ENCODE peak calls at places on chromosomes 7 and 10, in four cellular contexts. One of them, this sample, is unnamed.

GRCh38 chr10:111080224-111080623 is 3.4 kb downstream of the ADRA2A start:
- DNase-seq in IMR-90: no peak
- DNase-seq in HepG2: no peak
- DNase-seq in A549: no peak
- DNase-seq in this sample: no peak

GRCh38 chr10:32065871-32066270 is 9.6 kb upstream of the KIF5B start:
- DNase-seq in IMR-90: peak
- DNase-seq in A549: peak
- DNase-seq in HepG2: no peak
- DNase-seq in this sample: no peak

GRCh38 chr7:42237162-42237821 is at the start of gene GLI3:
- DNase-seq in HepG2: no peak
- DNase-seq in IMR-90: peak
- DNase-seq in A549: peak
- DNase-seq in this sample: peak

GRCh38 chr7:84950836-84951235 is 236.0 kb downstream of the SEMA3D start:
- DNase-seq in A549: peak
- DNase-seq in HepG2: no peak
- DNase-seq in IMR-90: peak
- DNase-seq in this sample: no peak

GRCh38 chr10:109616356-109616755 is 307.0 kb downstream of the XPNPEP1 start:
- DNase-seq in IMR-90: no peak
- DNase-seq in A549: no peak
- DNase-seq in HepG2: no peak
- DNase-seq in this sample: no peak

GRCh38 chr7:155418941-155419755 is 38.8 kb upstream of the EN2 start:
- DNase-seq in IMR-90: no peak
- DNase-seq in HepG2: no peak
- DNase-seq in A549: no peak
- DNase-seq in this sample: no peak

GRCh38 chr10:103696411-103697145 is 158.8 kb downstream of the SH3PXD2A start:
- DNase-seq in HepG2: no peak
- DNase-seq in IMR-90: peak
- DNase-seq in A549: peak
- DNase-seq in this sample: peak

GRCh38 chr10:48981310-48981907 is 41.8 kb upstream of the LRRC18 start:
- DNase-seq in IMR-90: peak
- DNase-seq in HepG2: peak
- DNase-seq in A549: peak
- DNase-seq in this sample: peak

GRCh38 chr7:131636092-131636491 is 79.7 kb upstream of the PODXL start:
- DNase-seq in A549: no peak
- DNase-seq in HepG2: no peak
- DNase-seq in IMR-90: no peak
- DNase-seq in this sample: no peak

GRCh38 chr10:112137381-112137987 is 46.1 kb downstream of the GPAM start:
- DNase-seq in HepG2: peak
- DNase-seq in IMR-90: peak
- DNase-seq in A549: peak
- DNase-seq in this sample: peak

GRCh38 chr7:23700058-23700457 is 10.0 kb upstream of the STK31 start:
- DNase-seq in HepG2: no peak
- DNase-seq in A549: no peak
- DNase-seq in IMR-90: no peak
- DNase-seq in this sample: no peak

GRCh38 chr10:97842658-97843295 is 6.9 kb upstream of the GOLGA7B start:
- DNase-seq in HepG2: no peak
- DNase-seq in A549: no peak
- DNase-seq in IMR-90: no peak
- DNase-seq in this sample: no peak

GRCh38 chr7:50449881-50450690 is at the start of gene FIGNL1:
- DNase-seq in IMR-90: peak
- DNase-seq in HepG2: peak
- DNase-seq in A549: peak
- DNase-seq in this sample: peak

GRCh38 chr7:134364619-134365037 is 47.9 kb upstream of the SLC35B4 start:
- DNase-seq in HepG2: peak
- DNase-seq in A549: peak
- DNase-seq in IMR-90: peak
- DNase-seq in this sample: no peak

DNA sequence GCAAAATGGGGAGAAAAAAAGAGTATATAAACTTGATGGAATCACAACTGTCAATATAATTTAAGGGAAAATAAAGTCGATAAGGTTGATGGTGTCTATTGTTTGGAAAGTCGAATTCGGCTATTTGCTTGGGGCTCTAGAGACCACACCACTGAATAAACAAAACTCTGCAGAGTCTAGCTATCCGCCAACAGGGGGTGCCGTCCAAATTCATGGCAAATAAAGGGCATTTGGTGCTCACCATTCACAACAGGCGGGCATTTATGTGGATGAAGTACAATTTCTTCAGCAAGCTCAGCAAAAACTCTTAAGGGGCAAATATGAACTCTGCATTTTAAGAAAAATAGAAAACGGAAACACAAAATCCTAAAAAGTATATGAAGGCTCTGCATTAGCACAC is 23.3 kb downstream of the CD36 start:
- DNase-seq in HepG2: no peak
- DNase-seq in IMR-90: no peak
- DNase-seq in A549: peak
- DNase-seq in this sample: no peak
- TF ChIP-seq MAZ in HepG2: no peak
- TF ChIP-seq MAZ in IMR-90: no peak
- TF ChIP-seq MAZ in A549: no peak
- TF ChIP-seq MAZ in this sample: no peak

GRCh38 chr7:158264881-158265742 is 322.5 kb downstream of the PTPRN2 start:
- DNase-seq in HepG2: no peak
- DNase-seq in IMR-90: no peak
- DNase-seq in A549: no peak
- DNase-seq in this sample: no peak

GRCh38 chr7:158262284-158263109 is 325.1 kb downstream of the PTPRN2 start:
- DNase-seq in HepG2: no peak
- DNase-seq in IMR-90: no peak
- DNase-seq in A549: no peak
- DNase-seq in this sample: no peak

GRCh38 chr7:158265743-158266080 is 321.9 kb downstream of the PTPRN2 start:
- DNase-seq in A549: no peak
- DNase-seq in HepG2: no peak
- DNase-seq in IMR-90: no peak
- DNase-seq in this sample: no peak

GRCh38 chr7:158263110-158263963 is 324.3 kb downstream of the PTPRN2 start:
- DNase-seq in IMR-90: no peak
- DNase-seq in A549: no peak
- DNase-seq in HepG2: peak
- DNase-seq in this sample: no peak

DNA sequence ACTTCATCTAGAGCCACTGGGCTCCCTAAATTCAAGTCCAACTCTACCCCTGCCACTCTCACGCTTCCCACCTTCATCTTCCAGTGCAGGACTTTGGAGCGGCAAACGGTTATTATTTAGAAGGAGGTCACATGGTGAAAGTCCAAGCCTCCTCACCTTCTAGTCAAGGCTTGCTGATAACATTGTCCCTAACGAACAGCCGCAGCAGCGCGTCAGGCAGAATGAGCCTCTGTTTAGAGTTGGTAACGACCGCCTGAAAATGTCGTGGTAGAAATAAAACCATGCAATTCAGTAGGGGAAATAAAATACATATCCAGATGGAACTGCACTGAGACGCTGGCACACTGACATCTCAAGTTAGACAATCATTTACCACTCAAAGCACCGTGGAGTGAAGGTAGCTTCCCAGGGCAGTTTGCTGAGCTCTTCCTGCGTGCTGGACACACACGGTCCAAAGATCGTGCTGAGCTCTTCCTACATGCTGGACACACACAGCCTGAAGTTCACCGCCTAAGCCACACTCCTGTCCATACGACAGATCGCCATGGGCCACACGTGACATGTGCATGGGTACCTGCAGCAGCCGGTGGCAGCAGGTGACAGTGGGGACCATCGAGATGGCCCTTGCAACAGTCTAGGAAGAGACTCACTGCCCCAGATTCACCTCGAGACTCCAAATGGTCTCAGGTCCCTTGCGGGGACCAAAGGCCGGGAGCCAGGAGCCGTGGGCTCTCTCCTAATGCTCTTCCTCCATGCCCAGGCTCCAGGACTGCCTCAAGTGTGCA is 323.5 kb downstream of the PTPRN2 start:
- DNase-seq in A549: no peak
- DNase-seq in IMR-90: no peak
- DNase-seq in HepG2: peak
- DNase-seq in this sample: no peak
- TF ChIP-seq MAZ in A549: no peak
- TF ChIP-seq MAZ in IMR-90: no peak
- TF ChIP-seq MAZ in HepG2: peak
- TF ChIP-seq MAZ in this sample: no peak

DNA sequence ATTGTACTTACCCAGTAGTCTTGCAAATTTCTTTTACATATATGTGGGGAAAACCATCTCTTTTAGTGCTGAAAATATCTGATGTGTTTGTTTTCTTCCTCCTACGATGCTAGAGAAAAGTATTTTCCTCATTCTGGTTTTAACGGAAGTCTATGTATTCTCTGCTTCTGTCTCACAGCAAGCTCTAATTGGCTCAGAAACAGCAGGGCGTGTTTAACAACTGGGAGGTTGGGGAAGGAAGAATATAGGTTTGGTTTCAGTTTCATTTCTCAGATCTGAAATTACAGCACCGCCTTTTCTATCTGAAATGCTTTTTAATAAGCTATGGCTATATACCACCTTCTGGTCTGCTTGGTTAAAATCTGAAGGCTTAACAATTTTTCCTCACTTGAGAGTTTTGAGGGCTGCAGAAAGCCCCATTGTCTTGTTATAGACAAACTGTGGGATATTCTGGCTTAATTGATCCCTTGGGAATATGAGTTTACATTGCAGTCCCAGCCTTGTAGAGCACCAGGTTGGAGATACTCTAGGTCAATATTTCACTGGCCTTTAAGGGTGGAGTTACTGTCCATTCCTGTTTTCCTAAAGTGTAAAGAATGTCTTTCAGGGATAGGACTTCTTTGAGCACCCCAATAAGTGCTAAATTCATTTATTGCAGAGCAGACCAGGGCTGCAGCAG is at the start of gene SAMD9:
- DNase-seq in A549: peak
- DNase-seq in HepG2: peak
- DNase-seq in IMR-90: peak
- DNase-seq in this sample: peak
- TF ChIP-seq MAZ in A549: no peak
- TF ChIP-seq MAZ in HepG2: no peak
- TF ChIP-seq MAZ in IMR-90: no peak
- TF ChIP-seq MAZ in this sample: no peak

DNA sequence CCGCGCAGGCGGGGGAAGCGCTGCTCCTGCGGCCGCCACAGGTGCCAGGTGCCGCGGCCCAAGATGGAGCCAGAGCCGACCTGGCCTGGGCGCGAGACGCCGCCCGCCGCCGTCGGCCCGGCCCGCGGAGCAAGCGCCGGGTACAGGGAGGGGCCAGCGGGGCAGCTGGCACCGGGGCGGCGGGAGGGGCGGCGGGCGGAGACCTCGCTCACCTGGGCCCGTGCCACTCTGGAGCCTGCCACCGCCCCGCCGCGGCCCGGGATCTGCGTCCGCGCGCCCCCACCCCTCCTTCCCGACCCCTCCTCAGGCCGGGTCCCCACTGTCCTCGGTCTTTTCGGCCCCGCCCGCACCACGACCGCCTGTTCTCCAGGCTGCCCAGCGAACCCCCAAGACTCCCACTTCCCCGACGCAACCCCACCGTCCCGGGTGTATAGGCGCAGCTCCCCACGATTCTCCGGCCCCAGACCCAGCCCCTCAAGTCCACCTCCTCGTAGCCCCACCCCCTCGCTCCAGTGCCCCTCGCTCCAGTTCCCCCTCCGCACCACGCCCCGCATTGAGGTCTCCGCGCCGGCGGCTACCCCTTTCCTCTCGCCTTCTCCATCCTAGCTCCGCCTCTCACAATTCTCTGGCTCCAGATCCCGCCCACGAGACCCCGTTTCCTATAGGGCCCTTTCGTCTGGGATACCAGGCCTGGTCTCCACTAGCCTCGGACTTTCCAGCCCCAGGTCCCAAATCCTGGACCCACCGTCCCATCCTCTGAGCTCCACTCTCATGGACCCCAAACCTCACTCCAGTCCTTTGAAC is at the start of gene GPRIN2:
- DNase-seq in HepG2: no peak
- DNase-seq in A549: no peak
- DNase-seq in IMR-90: no peak
- DNase-seq in this sample: no peak
- TF ChIP-seq MAZ in HepG2: no peak
- TF ChIP-seq MAZ in A549: no peak
- TF ChIP-seq MAZ in IMR-90: no peak
- TF ChIP-seq MAZ in this sample: no peak

DNA sequence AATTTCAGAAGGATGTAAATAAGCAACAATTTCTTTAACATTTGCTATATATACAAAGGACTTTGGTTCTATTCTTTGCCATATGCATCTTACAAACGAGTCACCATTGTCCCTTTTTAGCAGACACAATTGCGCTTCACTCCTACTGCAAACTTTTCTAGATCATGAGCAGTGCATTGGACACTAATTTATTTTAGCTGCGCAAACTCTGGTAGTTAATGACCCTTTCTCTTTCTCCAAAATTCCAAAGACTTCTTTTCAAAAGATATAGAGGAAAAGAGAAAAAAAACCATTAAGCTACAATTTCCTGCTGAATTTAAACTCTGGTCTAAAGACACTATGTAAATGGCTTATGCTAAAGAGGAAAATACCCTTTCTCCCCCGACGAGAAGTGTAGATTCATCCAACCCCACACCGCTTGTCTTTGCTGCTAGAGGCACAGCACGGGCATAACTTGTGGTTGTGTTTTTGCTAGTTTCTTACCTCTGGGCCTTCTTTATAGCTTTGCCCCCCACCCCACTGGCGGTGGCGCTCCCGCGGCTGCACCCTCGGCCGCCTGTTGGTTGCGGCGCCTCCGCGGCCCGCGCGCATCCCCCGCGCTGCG is 84.0 kb downstream of the SNX10 start:
- DNase-seq in HepG2: no peak
- DNase-seq in A549: no peak
- DNase-seq in IMR-90: no peak
- DNase-seq in this sample: no peak
- TF ChIP-seq MAZ in HepG2: no peak
- TF ChIP-seq MAZ in A549: no peak
- TF ChIP-seq MAZ in IMR-90: no peak
- TF ChIP-seq MAZ in this sample: no peak

GRCh38 chr10:28734940-28735759 is 57.8 kb downstream of the BAMBI start:
- DNase-seq in IMR-90: peak
- DNase-seq in A549: peak
- DNase-seq in HepG2: peak
- DNase-seq in this sample: peak
- TF ChIP-seq MAZ in IMR-90: no peak
- TF ChIP-seq MAZ in A549: no peak
- TF ChIP-seq MAZ in HepG2: no peak
- TF ChIP-seq MAZ in this sample: no peak

This sample was measured in K562.